ENCODE peak calls at places on chromosomes 6 and 20, in six cellular contexts. C is aorta; P is heart right ventricle; H is pancreas; U is CD8-positive, alpha-beta memory T cell; O is left ventricle myocardium inferior. L is an unnamed sample.

GRCh38 chr20:21224217-21224616 is 78.9 kb upstream of the XRN2 start:
- DNase-seq in C (no peak), P (no peak), H (no peak), U (no peak), O (no peak), L (no peak)

GRCh38 chr6:142421285-142422202 is 119.7 kb downstream of the ADGRG6 start:
- DNase-seq in C (no peak), P (no peak), H (no peak), U (no peak), O (no peak), L (peak)

GRCh38 chr6:150543178-150543577 is 56.5 kb upstream of the PLEKHG1 start:
- DNase-seq in C (no peak), P (no peak), H (no peak), U (no peak), O (no peak), L (no peak)

GRCh38 chr20:49907405-49908257 is 7.7 kb downstream of the SPATA2 start:
- DNase-seq in C (no peak), P (no peak), H (no peak), U (no peak), O (no peak), L (no peak)

GRCh38 chr6:121480099-121480713 is 44.8 kb downstream of the GJA1 start:
- DNase-seq in C (no peak), P (no peak), H (no peak), U (no peak), O (no peak), L (no peak)

GRCh38 chr20:36432096-36432495 is 109.2 kb upstream of the MYL9 start:
- DNase-seq in C (no peak), P (no peak), H (no peak), U (no peak), O (no peak), L (no peak)

GRCh38 chr20:2084703-2085102 is 16.9 kb upstream of the STK35 start:
- DNase-seq in C (no peak), P (no peak), H (no peak), U (no peak), O (no peak), L (no peak)

GRCh38 chr6:150044621-150045145 is 19.4 kb upstream of the RAET1L start:
- DNase-seq in C (no peak), P (no peak), H (no peak), U (no peak), O (no peak), L (no peak)

GRCh38 chr20:33668791-33669155 is 2.0 kb downstream of the ACTL10 start:
- DNase-seq in C (no peak), P (peak), H (no peak), U (no peak), O (peak), L (no peak)

GRCh38 chr6:46368137-46368536 is 123.1 kb downstream of the RCAN2 start:
- DNase-seq in C (no peak), P (no peak), H (no peak), U (no peak), O (no peak), L (no peak)

GRCh38 chr20:6768228-6769185 is 1.0 kb downstream of the BMP2 start:
- DNase-seq in C (peak), P (peak), H (peak), U (no peak), O (peak), L (no peak)

GRCh38 chr6:69732640-69733039 is 64.2 kb downstream of the LMBRD1 start:
- DNase-seq in C (no peak), P (no peak), H (no peak), U (no peak), O (no peak), L (peak)

GRCh38 chr6:104699598-104700329 is 160.0 kb downstream of the HACE1 start:
- DNase-seq in C (no peak), P (no peak), H (no peak), U (no peak), O (no peak), L (no peak)

GRCh38 chr6:35140991-35141720 is at the start of gene TCP11:
- DNase-seq in C (peak), P (peak), H (peak), U (no peak), O (peak), L (no peak)

GRCh38 chr20:31566658-31567379 is 38.3 kb upstream of the ID1 start:
- DNase-seq in C (no peak), P (no peak), H (peak), U (peak), O (no peak), L (no peak)

GRCh38 chr6:7124631-7125030 is 16.9 kb downstream of the RREB1 start:
- DNase-seq in C (no peak), P (no peak), H (no peak), U (no peak), O (no peak), L (peak)

GRCh38 chr6:136326038-136326561 is 36.5 kb upstream of the BCLAF1 start:
- DNase-seq in C (no peak), P (no peak), H (no peak), U (no peak), O (no peak), L (peak)

GRCh38 chr6:170438402-170438753 is 114.7 kb downstream of the PSMB1 start:
- DNase-seq in C (peak), P (peak), H (peak), U (peak), O (peak), L (peak)

GRCh38 chr6:97663252-97663651 is 380.2 kb upstream of the MMS22L start:
- DNase-seq in C (no peak), P (no peak), H (no peak), U (no peak), O (no peak), L (no peak)

GRCh38 chr6:143027058-143027457 is 33.6 kb upstream of the AIG1 start:
- DNase-seq in C (peak), P (peak), H (no peak), U (peak), O (peak), L (peak)

GRCh38 chr6:169527306-169527705 is 174.5 kb downstream of the WDR27 start:
- DNase-seq in C (no peak), P (no peak), H (no peak), U (no peak), O (no peak), L (peak)

GRCh38 chr20:53774487-53775203 is 181.0 kb upstream of the ZNF217 start:
- DNase-seq in C (no peak), P (no peak), H (no peak), U (no peak), O (no peak), L (peak)

GRCh38 chr6:82408952-82409421 is 45.4 kb downstream of the TPBG start:
- DNase-seq in C (no peak), P (no peak), H (no peak), U (no peak), O (no peak), L (peak)

GRCh38 chr6:103797738-103798137 is 1062.0 kb downstream of the HACE1 start:
- DNase-seq in C (no peak), P (no peak), H (no peak), U (no peak), O (no peak), L (peak)

GRCh38 chr20:44424039-44424495 is 51.6 kb upstream of the TTPAL start:
- DNase-seq in C (no peak), P (no peak), H (no peak), U (no peak), O (no peak), L (no peak)

GRCh38 chr6:132202569-132202968 is 198.7 kb downstream of the MOXD1 start:
- DNase-seq in C (no peak), P (no peak), H (no peak), U (no peak), O (no peak), L (peak)

GRCh38 chr6:144581807-144582537 is 296.8 kb downstream of the UTRN start:
- DNase-seq in C (no peak), P (no peak), H (no peak), U (peak), O (no peak), L (peak)

GRCh38 chr20:17898548-17898994 is 70.0 kb downstream of the SNX5 start:
- DNase-seq in C (peak), P (peak), H (peak), U (peak), O (peak), L (peak)

GRCh38 chr6:63521475-63522210 is 50.6 kb upstream of the LOC128125822 start:
- DNase-seq in C (no peak), P (no peak), H (no peak), U (no peak), O (no peak), L (no peak)

GRCh38 chr20:57403216-57403615 is 12.0 kb downstream of the RBM38 start:
- DNase-seq in C (no peak), P (no peak), H (no peak), U (no peak), O (no peak), L (no peak)

DNA sequence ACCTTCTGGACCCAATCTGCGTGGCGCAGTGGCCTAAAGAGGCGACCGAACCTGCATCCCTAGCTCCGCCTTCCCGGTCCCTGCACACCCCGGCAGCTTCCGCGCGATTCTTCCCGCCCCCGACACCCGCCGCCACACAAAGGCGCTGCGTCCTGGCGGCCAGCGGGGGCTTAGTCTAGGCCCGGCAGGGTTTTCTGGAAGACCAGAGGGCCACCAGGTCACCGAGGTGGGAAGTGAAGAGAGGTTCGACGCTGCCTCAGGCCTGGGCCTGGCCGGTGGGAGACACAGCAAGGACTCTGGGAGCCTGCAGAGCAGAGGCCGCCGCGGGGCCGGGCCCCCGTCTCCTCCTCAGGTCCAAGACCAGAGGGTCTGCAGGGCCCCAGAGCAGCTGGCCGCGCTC is 154.9 kb downstream of the OR2B2 start:
- DNase-seq in C (peak), P (peak), H (no peak), U (peak), O (no peak), L (no peak)
- H3K4me3 ChIP-seq in C (no peak), P (peak), H (no peak), U (peak), O (peak), L (peak)

GRCh38 chr20:41523857-41524256 is 94.3 kb downstream of the CHD6 start:
- DNase-seq in C (no peak), P (no peak), H (no peak), U (no peak), O (no peak), L (no peak)

GRCh38 chr20:41530923-41531322 is 87.3 kb downstream of the CHD6 start:
- DNase-seq in C (no peak), P (no peak), H (no peak), U (no peak), O (no peak), L (no peak)

GRCh38 chr20:41526327-41526726 is 91.8 kb downstream of the CHD6 start:
- DNase-seq in C (no peak), P (no peak), H (no peak), U (no peak), O (no peak), L (no peak)

GRCh38 chr20:41524980-41525613 is 93.1 kb downstream of the CHD6 start:
- DNase-seq in C (peak), P (peak), H (peak), U (no peak), O (peak), L (peak)
- H3K4me3 ChIP-seq in C (no peak), P (peak), H (no peak), U (no peak), O (peak), L (no peak)

GRCh38 chr6:105981888-105982358 is 104.2 kb upstream of the PRDM1 start:
- DNase-seq in C (no peak), P (no peak), H (no peak), U (no peak), O (no peak), L (no peak)

GRCh38 chr6:105982761-105983600 is 103.2 kb upstream of the PRDM1 start:
- DNase-seq in C (no peak), P (no peak), H (no peak), U (no peak), O (no peak), L (no peak)

GRCh38 chr6:105978113-105978512 is 108.0 kb upstream of the PRDM1 start:
- DNase-seq in C (no peak), P (no peak), H (no peak), U (no peak), O (no peak), L (no peak)

GRCh38 chr6:105983763-105984162 is 102.4 kb upstream of the PRDM1 start:
- DNase-seq in C (no peak), P (no peak), H (no peak), U (no peak), O (no peak), L (no peak)

DNA sequence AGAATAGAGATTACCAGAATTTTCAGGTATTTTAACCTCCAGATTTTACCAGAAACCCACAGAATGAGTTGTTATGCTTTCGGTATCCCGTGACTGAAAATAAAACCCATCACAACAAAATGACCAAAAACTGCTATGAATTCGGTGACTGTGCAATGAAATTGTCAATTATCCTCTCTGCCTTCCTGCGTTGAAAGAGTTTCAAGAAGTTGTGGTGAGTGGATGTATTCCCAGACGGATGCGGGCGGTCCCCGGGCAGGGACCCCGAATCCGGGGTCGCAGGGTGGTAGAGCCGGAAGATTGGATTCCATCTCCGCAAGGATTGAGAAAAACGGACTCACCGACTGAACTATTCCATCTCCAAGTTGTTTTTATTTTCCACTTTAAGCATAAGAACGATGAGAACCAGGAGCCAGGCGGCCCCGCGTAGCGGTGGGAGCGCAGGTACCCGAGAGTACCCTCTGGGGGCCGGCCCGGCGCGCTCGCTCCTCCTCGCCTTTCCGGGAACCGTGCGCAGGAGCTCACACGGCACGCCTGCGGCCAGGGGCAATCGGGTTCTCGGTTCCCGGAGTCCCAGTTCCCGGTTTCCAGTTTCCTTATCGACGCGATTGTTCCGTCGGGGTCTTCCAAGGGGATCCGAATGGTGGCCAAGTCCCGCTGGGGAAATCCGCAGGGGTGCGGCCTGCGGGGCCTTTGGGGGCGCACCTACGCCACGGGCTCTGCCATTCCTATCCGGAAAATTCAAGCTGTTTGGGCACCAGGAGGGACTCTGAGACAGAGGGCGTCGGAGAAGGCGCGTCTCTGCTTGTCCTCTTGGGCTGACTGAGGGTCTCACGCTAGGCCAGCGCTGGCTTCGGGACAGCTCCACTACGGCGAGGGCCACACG is 104.9 kb upstream of the PRDM1 start:
- DNase-seq in C (peak), P (peak), H (peak), U (peak), O (peak), L (no peak)
- H3K4me3 ChIP-seq in C (no peak), P (peak), H (no peak), U (peak), O (peak), L (peak)

GRCh38 chr6:166862287-166862977 is 93.9 kb downstream of the RNASET2 start:
- DNase-seq in C (no peak), P (peak), H (no peak), U (peak), O (no peak), L (no peak)

GRCh38 chr6:166861304-166861703 is 95.0 kb downstream of the RNASET2 start:
- DNase-seq in C (no peak), P (no peak), H (no peak), U (no peak), O (no peak), L (no peak)

GRCh38 chr6:166862978-166863530 is 93.3 kb downstream of the RNASET2 start:
- DNase-seq in C (no peak), P (no peak), H (no peak), U (no peak), O (no peak), L (no peak)

GRCh38 chr6:166861961-166862286 is 94.4 kb downstream of the RNASET2 start:
- DNase-seq in C (no peak), P (no peak), H (no peak), U (no peak), O (no peak), L (no peak)

DNA sequence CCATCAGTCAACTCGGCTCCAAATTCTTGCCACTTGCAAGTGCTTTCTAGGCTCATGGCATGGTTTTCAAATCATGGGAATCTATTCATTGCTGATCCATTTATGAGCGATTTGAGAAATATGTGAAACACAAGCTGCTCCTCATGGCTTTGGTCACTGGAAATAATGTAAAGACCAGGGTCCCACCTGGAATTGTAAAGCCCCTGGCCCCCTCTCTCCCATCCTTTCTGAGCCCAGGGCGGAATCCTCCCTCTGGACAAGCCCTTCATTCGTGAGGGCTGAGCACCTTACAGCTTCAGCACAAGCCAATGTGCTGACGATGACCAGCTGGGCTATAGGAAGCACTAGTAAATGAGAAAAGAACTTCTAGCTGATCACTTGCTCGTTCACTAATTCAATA is 96.0 kb downstream of the RNASET2 start:
- DNase-seq in C (no peak), P (no peak), H (no peak), U (no peak), O (no peak), L (no peak)
- H3K4me3 ChIP-seq in C (no peak), P (no peak), H (no peak), U (no peak), O (no peak), L (no peak)

DNA sequence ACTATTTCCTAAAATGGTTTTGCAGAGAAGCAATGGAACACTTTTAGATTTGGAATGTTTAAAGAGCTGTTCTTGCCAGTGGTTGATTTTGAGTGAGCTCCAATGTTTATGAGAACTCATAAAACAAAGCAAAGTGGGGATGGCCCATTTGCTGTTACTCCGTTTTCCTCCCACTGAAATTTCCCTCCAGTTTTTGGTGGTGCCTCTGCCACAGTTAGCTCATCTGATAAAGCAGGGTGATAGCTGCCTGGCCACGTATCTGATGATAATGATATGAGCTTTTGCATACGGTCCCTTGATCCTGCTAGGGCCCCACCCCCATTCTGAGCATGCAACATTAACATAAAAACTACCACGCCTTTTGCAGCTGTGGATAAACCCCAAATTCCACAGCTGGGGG is 10.4 kb downstream of the CD83 start:
- DNase-seq in C (no peak), P (no peak), H (no peak), U (no peak), O (no peak), L (no peak)
- H3K4me3 ChIP-seq in C (no peak), P (no peak), H (no peak), U (no peak), O (no peak), L (no peak)

GRCh38 chr6:84860954-84861353 is 96.6 kb upstream of the TBX18 start:
- DNase-seq in C (no peak), P (no peak), H (no peak), U (no peak), O (no peak), L (peak)
- H3K4me3 ChIP-seq in C (no peak), P (no peak), H (no peak), U (no peak), O (no peak), L (no peak)

GRCh38 chr20:48797275-48797825 is 30.4 kb downstream of the PREX1 start:
- DNase-seq in C (peak), P (peak), H (no peak), U (no peak), O (peak), L (no peak)

GRCh38 chr20:48794360-48794759 is 33.4 kb downstream of the PREX1 start:
- DNase-seq in C (no peak), P (no peak), H (no peak), U (no peak), O (no peak), L (no peak)

GRCh38 chr20:48793776-48794175 is 34.0 kb downstream of the PREX1 start:
- DNase-seq in C (no peak), P (no peak), H (no peak), U (no peak), O (no peak), L (no peak)

GRCh38 chr20:48795732-48796131 is 32.1 kb downstream of the PREX1 start:
- DNase-seq in C (no peak), P (no peak), H (no peak), U (no peak), O (no peak), L (no peak)

DNA sequence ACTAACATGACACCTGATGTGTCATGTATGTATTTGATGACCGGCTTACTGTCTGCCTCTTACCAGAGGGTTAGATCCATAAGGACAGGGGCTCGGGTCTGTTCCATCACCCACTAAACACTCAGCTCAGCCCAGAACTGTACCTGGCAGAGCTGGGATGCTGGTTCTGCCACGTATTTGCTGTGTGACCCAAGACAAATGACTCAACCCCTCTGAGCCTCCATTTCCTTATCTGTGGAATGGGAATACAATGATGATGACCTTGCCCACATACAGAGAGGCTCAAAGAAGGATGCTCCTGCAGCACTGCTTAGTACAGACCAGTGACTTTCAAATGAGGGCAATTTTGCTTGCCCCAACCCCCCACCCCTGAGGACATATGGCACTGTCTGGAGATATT is 32.7 kb downstream of the PREX1 start:
- DNase-seq in C (no peak), P (no peak), H (no peak), U (no peak), O (no peak), L (no peak)
- H3K4me3 ChIP-seq in C (no peak), P (no peak), H (no peak), U (no peak), O (no peak), L (no peak)